ENCODE peak calls at places on chromosomes 4 and X, in eight cellular contexts. E is Panc1, D is cardiac fibroblast, M is right lobe of liver, Q is sigmoid colon, P is HFF-Myc, B is BJ, A is fibroblast of pulmonary artery. V is an unnamed sample.

GRCh38 chrX:29941292-29941691 is 274.1 kb upstream of the MAGEB2 start:
- DNase-seq in E (no peak), D (peak), Q (no peak), A (peak), P (no peak), B (no peak), M (no peak), V (no peak)

GRCh38 chrX:94551831-94552230 is 877.8 kb downstream of the FAM133A start:
- DNase-seq in A (no peak), E (no peak), P (no peak), B (no peak), Q (no peak), D (no peak), M (no peak), V (no peak)

GRCh38 chr4:130478406-130478805 is 1382.5 kb downstream of the C4orf33 start:
- DNase-seq in M (no peak), E (no peak), B (peak), P (no peak), Q (no peak), D (peak), A (peak), V (peak)

GRCh38 chrX:66633541-66633940 is 5.3 kb downstream of the EDA2R start:
- DNase-seq in Q (no peak), M (no peak), B (peak), E (no peak), P (no peak), A (peak), D (peak), V (no peak)

GRCh38 chr4:107196312-107196711 is 160.2 kb upstream of the DKK2 start:
- DNase-seq in Q (no peak), E (no peak), P (no peak), A (no peak), M (no peak), B (no peak), D (no peak), V (no peak)

GRCh38 chr4:11931266-11931665 is 502.6 kb upstream of the HS3ST1 start:
- DNase-seq in D (peak), B (no peak), P (no peak), M (no peak), Q (no peak), A (peak), E (no peak), V (no peak)

GRCh38 chr4:120630432-120630831 is 292.1 kb downstream of the PRDM5 start:
- DNase-seq in M (no peak), B (no peak), P (no peak), D (no peak), A (peak), E (no peak), Q (no peak), V (no peak)

GRCh38 chrX:44228621-44229020 is 114.9 kb downstream of the EFHC2 start:
- DNase-seq in B (no peak), M (no peak), P (no peak), Q (no peak), A (no peak), D (no peak), E (no peak), V (no peak)

GRCh38 chr4:90306810-90307209 is 179.6 kb downstream of the CCSER1 start:
- DNase-seq in M (no peak), P (no peak), A (no peak), D (no peak), Q (no peak), B (no peak), E (no peak), V (no peak)

GRCh38 chr4:39970559-39971270 is 7.0 kb downstream of the PDS5A start:
- DNase-seq in Q (no peak), M (no peak), B (no peak), D (peak), P (no peak), A (peak), E (peak), V (no peak)

GRCh38 chrX:18353931-18354368 is 538 bp downstream of the SCML2 start:
- DNase-seq in P (no peak), D (no peak), E (no peak), Q (no peak), A (no peak), M (no peak), B (no peak), V (no peak)

GRCh38 chr4:52997132-52997416 is 135.0 kb downstream of the RASL11B start:
- DNase-seq in M (no peak), Q (no peak), A (peak), D (peak), E (no peak), P (no peak), B (no peak), V (no peak)

GRCh38 chr4:24482871-24483270 is 101.5 kb downstream of the DHX15 start:
- DNase-seq in M (no peak), Q (no peak), E (no peak), D (peak), P (no peak), B (no peak), A (no peak), V (no peak)

GRCh38 chr4:121977251-121978168 is 25.6 kb upstream of the TRPC3 start:
- DNase-seq in D (peak), A (no peak), P (no peak), Q (no peak), M (no peak), E (no peak), B (no peak), V (no peak)

GRCh38 chr4:176444741-176445140 is 125.0 kb downstream of the SPCS3 start:
- DNase-seq in E (no peak), M (no peak), B (no peak), P (no peak), A (peak), Q (no peak), D (peak), V (peak)

GRCh38 chr4:76156635-76157034 is 8.4 kb upstream of the NUP54 start:
- DNase-seq in D (peak), P (no peak), A (peak), B (no peak), M (no peak), E (no peak), Q (no peak), V (no peak)

GRCh38 chr4:184417802-184418511 is 56.4 kb downstream of the IRF2 start:
- DNase-seq in A (peak), B (peak), Q (no peak), D (peak), M (no peak), P (peak), E (peak), V (peak)

GRCh38 chr4:76590847-76591281 is 155.8 kb downstream of the SHROOM3 start:
- DNase-seq in A (peak), M (no peak), P (no peak), Q (no peak), D (peak), B (peak), E (no peak), V (no peak)

GRCh38 chrX:51461053-51462050 is 35.0 kb downstream of the NUDT11 start:
- DNase-seq in D (peak), P (no peak), A (peak), B (no peak), Q (no peak), M (no peak), E (peak), V (peak)

GRCh38 chrX:24167719-24168472 is 18.4 kb downstream of the ZFX start:
- DNase-seq in M (no peak), Q (no peak), D (no peak), A (no peak), E (no peak), B (no peak), P (no peak), V (no peak)

GRCh38 chr4:18106620-18107019 is 85.1 kb upstream of the LCORL start:
- DNase-seq in M (no peak), A (no peak), E (no peak), Q (no peak), D (no peak), B (no peak), P (no peak), V (no peak)

GRCh38 chr4:142372570-142373300 is 473.4 kb downstream of the INPP4B start:
- DNase-seq in E (no peak), P (no peak), D (no peak), A (no peak), M (no peak), Q (no peak), B (no peak), V (no peak)

GRCh38 chr4:152643153-152644035 is 36.4 kb downstream of the TMEM154 start:
- DNase-seq in B (no peak), D (peak), E (no peak), M (peak), Q (no peak), P (no peak), A (peak), V (no peak)

GRCh38 chr4:57190651-57191481 is 80.7 kb upstream of the IGFBP7 start:
- DNase-seq in B (no peak), Q (no peak), A (peak), P (peak), D (peak), M (no peak), E (peak), V (no peak)

GRCh38 chrX:12139934-12140611 is 1.8 kb downstream of the FRMPD4 start:
- DNase-seq in B (no peak), M (no peak), A (peak), D (peak), Q (no peak), P (no peak), E (no peak), V (no peak)

GRCh38 chrX:53746718-53747117 is 60.2 kb upstream of the HUWE1 start:
- DNase-seq in Q (no peak), B (no peak), A (no peak), P (no peak), M (no peak), D (no peak), E (no peak), V (no peak)

GRCh38 chr4:164304240-164304639 is 449.7 kb upstream of the SMIM31 start:
- DNase-seq in P (no peak), D (no peak), A (no peak), M (no peak), B (no peak), Q (no peak), E (no peak), V (no peak)

GRCh38 chrX:63664741-63665140 is 120.3 kb downstream of the ARHGEF9 start:
- DNase-seq in Q (no peak), B (no peak), M (no peak), E (no peak), P (no peak), A (no peak), D (no peak), V (no peak)

GRCh38 chr4:73067971-73068394 is 1.5 kb downstream of the COX18 start:
- DNase-seq in Q (no peak), P (no peak), D (peak), M (no peak), A (peak), E (no peak), B (no peak), V (no peak)

GRCh38 chr4:22962186-22962786 is 269.5 kb downstream of the GBA3 start:
- DNase-seq in P (no peak), Q (no peak), B (no peak), E (no peak), D (peak), A (peak), M (no peak), V (no peak)

GRCh38 chrX:124033821-124034220 is 72.3 kb downstream of the STAG2 start:
- DNase-seq in P (peak), B (no peak), E (no peak), A (peak), D (peak), M (no peak), Q (no peak), V (no peak)

GRCh38 chrX:132875705-132876508 is 82.5 kb downstream of the HS6ST2 start:
- DNase-seq in E (no peak), B (no peak), M (no peak), D (no peak), P (no peak), Q (no peak), A (no peak), V (no peak)

GRCh38 chr4:163330828-163331628 is 1.4 kb downstream of the NPY1R start:
- DNase-seq in P (no peak), D (no peak), Q (no peak), E (no peak), A (no peak), M (no peak), B (no peak), V (no peak)

GRCh38 chrX:29376584-29376983 is 789.3 kb downstream of the IL1RAPL1 start:
- DNase-seq in Q (no peak), B (no peak), E (no peak), P (no peak), D (no peak), A (no peak), M (no peak), V (no peak)

GRCh38 chrX:39859991-39860861 is 237.5 kb downstream of the BCOR start:
- DNase-seq in E (no peak), D (peak), P (peak), A (peak), B (no peak), M (no peak), Q (peak), V (no peak)

GRCh38 chrX:3713225-3713936 is at the start of gene PRKX:
- DNase-seq in P (no peak), B (no peak), M (peak), A (peak), D (peak), Q (peak), E (no peak), V (no peak)

GRCh38 chrX:151729056-151729725 is 5.4 kb upstream of the CNGA2 start:
- DNase-seq in A (no peak), D (no peak), P (no peak), B (no peak), E (no peak), Q (peak), M (no peak), V (no peak)

GRCh38 chr4:103753868-103754653 is 34.3 kb upstream of the TACR3 start:
- DNase-seq in M (no peak), D (no peak), Q (no peak), B (no peak), P (no peak), E (no peak), A (no peak), V (no peak)

GRCh38 chr4:55866290-55866907 is 13.0 kb downstream of the EXOC1 start:
- DNase-seq in A (peak), P (peak), M (no peak), Q (no peak), B (peak), E (no peak), D (peak), V (peak)

GRCh38 chr4:544386-545105 is 31.5 kb downstream of the TMEM271 start:
- DNase-seq in M (no peak), P (no peak), Q (no peak), E (no peak), D (no peak), B (no peak), A (no peak), V (no peak)

GRCh38 chr4:545612-546011 is 30.5 kb downstream of the TMEM271 start:
- DNase-seq in P (no peak), D (no peak), Q (no peak), E (no peak), B (no peak), A (no peak), M (no peak), V (no peak)

GRCh38 chr4:538542-539142 is 37.5 kb downstream of the TMEM271 start:
- DNase-seq in D (no peak), E (no peak), A (no peak), P (no peak), B (no peak), M (no peak), Q (no peak), V (no peak)

GRCh38 chr4:537436-538264 is 38.4 kb downstream of the TMEM271 start:
- DNase-seq in M (no peak), B (no peak), P (no peak), E (no peak), Q (no peak), A (no peak), D (no peak), V (no peak)

GRCh38 chr4:541271-541670 is 34.8 kb downstream of the TMEM271 start:
- DNase-seq in M (no peak), A (no peak), E (no peak), P (no peak), Q (no peak), D (no peak), B (no peak), V (no peak)
- H3K4me3 ChIP-seq in M (no peak), A (no peak), E (no peak), P (no peak), Q (no peak), D (no peak), B (no peak), V (no peak)

GRCh38 chr4:85607624-85608023 is 132.7 kb downstream of the ARHGAP24 start:
- DNase-seq in A (no peak), P (no peak), E (no peak), Q (no peak), B (no peak), M (no peak), D (no peak), V (no peak)
- H3K4me3 ChIP-seq in A (no peak), P (no peak), E (no peak), Q (no peak), B (no peak), M (no peak), D (no peak), V (no peak)

GRCh38 chrX:105981772-105982485 is 56.6 kb downstream of the SERPINA7 start:
- DNase-seq in B (no peak), P (no peak), M (no peak), D (no peak), E (no peak), Q (no peak), A (no peak), V (no peak)
- H3K4me3 ChIP-seq in B (no peak), P (no peak), M (no peak), D (no peak), E (no peak), Q (no peak), A (no peak), V (no peak)

GRCh38 chr4:41613782-41614181 is 75.8 kb downstream of the LIMCH1 start:
- DNase-seq in B (no peak), D (no peak), P (no peak), Q (no peak), M (no peak), A (no peak), E (no peak), V (no peak)
- H3K4me3 ChIP-seq in B (peak), D (no peak), P (no peak), Q (peak), M (no peak), A (no peak), E (no peak), V (no peak)

GRCh38 chr4:6071191-6071958 is 53.1 kb upstream of the C4orf50 start:
- DNase-seq in M (no peak), P (no peak), D (no peak), B (no peak), E (no peak), Q (peak), A (no peak), V (no peak)

GRCh38 chr4:6069845-6070709 is 51.8 kb upstream of the C4orf50 start:
- DNase-seq in D (no peak), P (no peak), Q (no peak), B (no peak), A (no peak), E (no peak), M (no peak), V (no peak)

GRCh38 chr4:6071959-6072720 is 53.9 kb upstream of the C4orf50 start:
- DNase-seq in Q (peak), P (no peak), D (no peak), B (no peak), E (no peak), A (no peak), M (peak), V (no peak)

GRCh38 chr4:6076391-6076790 is 58.2 kb upstream of the C4orf50 start:
- DNase-seq in P (no peak), B (no peak), Q (no peak), A (no peak), M (no peak), D (no peak), E (no peak), V (no peak)

DNA sequence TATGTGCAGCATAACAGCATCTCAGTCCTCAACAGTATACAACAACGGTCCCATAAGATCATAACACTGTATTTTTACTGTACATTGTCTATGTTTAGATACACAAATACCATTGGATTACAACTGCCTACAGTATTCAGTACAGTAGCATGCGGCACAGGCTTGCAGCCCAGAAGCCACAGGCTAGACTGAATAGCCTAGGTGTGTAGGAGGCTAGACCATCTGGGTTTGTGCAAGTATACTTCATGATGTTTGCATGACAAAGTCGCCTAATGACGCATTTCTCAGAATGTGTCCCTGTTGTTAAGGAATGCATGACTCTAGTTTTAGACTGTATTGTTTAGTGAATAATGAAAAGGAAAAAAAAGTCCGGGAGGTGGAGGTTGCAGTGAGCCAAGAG is 56.5 kb upstream of the C4orf50 start:
- DNase-seq in M (no peak), B (no peak), P (no peak), D (no peak), A (no peak), Q (peak), E (no peak), V (no peak)
- H3K4me3 ChIP-seq in M (no peak), B (no peak), P (no peak), D (no peak), A (no peak), Q (no peak), E (no peak), V (no peak)

DNA sequence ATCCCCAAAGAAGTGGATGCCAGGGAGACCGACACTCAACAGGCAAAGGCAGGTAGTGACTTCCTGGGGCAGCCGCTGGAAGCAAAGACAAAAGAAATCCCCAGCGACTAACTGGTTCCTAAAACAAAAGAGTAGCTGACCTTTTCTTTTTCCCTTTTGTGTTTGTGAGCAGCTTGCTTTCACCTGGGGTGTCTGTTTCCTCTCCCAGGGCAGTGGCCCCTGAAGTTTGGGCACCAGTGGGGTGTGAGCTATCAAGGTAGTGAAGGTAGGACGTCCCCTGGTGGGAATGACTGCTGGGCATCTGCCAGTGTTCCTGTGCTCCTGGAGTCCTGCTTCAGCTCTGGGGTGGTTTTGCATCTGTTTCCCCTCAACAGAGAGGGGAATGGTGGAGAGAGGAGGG is 41.6 kb upstream of the STIM2 start:
- DNase-seq in E (no peak), Q (no peak), D (no peak), B (no peak), A (no peak), P (no peak), M (no peak), V (no peak)
- H3K4me3 ChIP-seq in E (no peak), Q (no peak), D (no peak), B (no peak), A (no peak), P (no peak), M (no peak), V (no peak)